ENCODE peak calls at places on chromosomes 2 and 18, in nine cellular contexts. S is tibial nerve; Q is transverse colon; R is naive thymus-derived CD4-positive, alpha-beta T cell; U is lung; C is Caco-2; O is lower lobe of right lung; Y is tibial artery; N is breast epithelium. A is an unnamed sample.

GRCh38 chr18:3748081-3748480 is 298.1 kb downstream of the TGIF1 start:
- DNase-seq in U (no peak), C (no peak), Y (no peak), R (no peak), Q (no peak), N (no peak), S (no peak), O (no peak), A (no peak)

GRCh38 chr2:23522726-23523410 is 137.9 kb downstream of the KLHL29 start:
- DNase-seq in U (no peak), C (no peak), N (no peak), O (no peak), Y (no peak), Q (no peak), S (no peak), R (no peak), A (no peak)

GRCh38 chr2:63053235-63053888 is 2.7 kb downstream of the OTX1 start:
- DNase-seq in O (no peak), C (no peak), U (no peak), S (no peak), R (no peak), Y (no peak), N (no peak), Q (no peak), A (no peak)

GRCh38 chr2:203659650-203660049 is 46.8 kb upstream of the CD28 start:
- DNase-seq in R (no peak), Y (peak; percentile 62), C (no peak), S (peak; percentile 53), U (no peak), Q (peak; percentile 33), O (no peak), N (no peak), A (peak; percentile 19)

GRCh38 chr2:144213797-144214196 is 306.1 kb downstream of the ZEB2 start:
- DNase-seq in Q (no peak), O (no peak), R (no peak), U (no peak), N (no peak), S (no peak), C (no peak), Y (no peak), A (no peak)

GRCh38 chr2:164114937-164115336 is 379.1 kb upstream of the FIGN start:
- DNase-seq in Q (no peak), O (no peak), S (no peak), U (no peak), Y (no peak), C (no peak), R (no peak), N (peak; percentile 33), A (no peak)

GRCh38 chr2:12701786-12702660 is 14.7 kb upstream of the TRIB2 start:
- DNase-seq in R (no peak), Q (no peak), C (no peak), O (no peak), N (no peak), U (peak; percentile 21), S (no peak), Y (no peak), A (no peak)

GRCh38 chr18:55316615-55317184 is 271.3 kb downstream of the TCF4 start:
- DNase-seq in Q (no peak), U (no peak), Y (no peak), N (no peak), S (no peak), O (no peak), C (no peak), R (no peak), A (no peak)

GRCh38 chr2:240689975-240690374 is 1.7 kb upstream of the AQP12A start:
- DNase-seq in Y (no peak), N (no peak), C (no peak), U (peak; percentile 14), R (no peak), O (no peak), S (no peak), Q (no peak), A (no peak)

GRCh38 chr2:81234711-81235110 is 930.2 kb upstream of the LRRTM1 start:
- DNase-seq in R (no peak), N (no peak), C (no peak), Q (no peak), S (no peak), O (no peak), Y (no peak), U (no peak), A (no peak)

GRCh38 chr18:62827397-62827796 is 112.1 kb downstream of the PHLPP1 start:
- DNase-seq in N (no peak), U (no peak), O (no peak), S (no peak), Q (no peak), C (no peak), R (no peak), Y (no peak), A (no peak)

GRCh38 chr2:133841905-133842304 is 273.6 kb upstream of the NCKAP5 start:
- DNase-seq in Y (no peak), O (no peak), N (no peak), S (peak; percentile 41), R (no peak), C (no peak), Q (no peak), U (no peak), A (no peak)

GRCh38 chr2:7748717-7749415 is 831.7 kb downstream of the RNF144A start:
- DNase-seq in C (no peak), Y (no peak), N (peak; percentile 83), U (no peak), S (no peak), O (no peak), R (no peak), Q (no peak), A (no peak)

GRCh38 chr2:66334237-66335054 is 100.5 kb upstream of the MEIS1 start:
- DNase-seq in N (no peak), O (no peak), Y (no peak), Q (no peak), C (no peak), R (no peak), U (no peak), S (no peak), A (no peak)

GRCh38 chr2:79640001-79640400 is 127.2 kb downstream of the CTNNA2 start:
- DNase-seq in Y (no peak), O (no peak), C (no peak), S (no peak), U (no peak), N (no peak), Q (no peak), R (no peak), A (no peak)

GRCh38 chr2:237766334-237766733 is 32.2 kb upstream of the RBM44 start:
- DNase-seq in C (no peak), Q (no peak), R (no peak), O (no peak), Y (no peak), N (no peak), U (no peak), S (no peak), A (no peak)

GRCh38 chr2:239049421-239050251 is 201.8 kb downstream of the TWIST2 start:
- DNase-seq in O (no peak), Q (no peak), Y (no peak), N (no peak), S (no peak), C (no peak), R (no peak), U (no peak), A (no peak)

GRCh38 chr2:239047420-239047819 is 199.5 kb downstream of the TWIST2 start:
- DNase-seq in S (no peak), Y (no peak), U (no peak), Q (no peak), R (no peak), C (no peak), N (no peak), O (no peak), A (no peak)

GRCh38 chr2:239047861-239048260 is 200.0 kb downstream of the TWIST2 start:
- DNase-seq in R (no peak), S (no peak), C (no peak), U (no peak), Y (no peak), O (no peak), Q (no peak), N (no peak), A (no peak)

GRCh38 chr2:239050252-239050649 is 202.4 kb downstream of the TWIST2 start:
- DNase-seq in Q (no peak), O (no peak), N (no peak), R (no peak), S (no peak), Y (no peak), U (no peak), C (no peak), A (no peak)

GRCh38 chr2:239048771-239049170 is 200.9 kb downstream of the TWIST2 start:
- DNase-seq in S (no peak), R (no peak), O (no peak), Q (no peak), Y (no peak), C (no peak), U (no peak), N (no peak), A (no peak)
- H3K36me3 ChIP-seq in S (peaks cover 5% of the 10 kb centered on the region), R (peaks cover 28% of the 10 kb centered on the region), O (peaks cover 32% of the 10 kb centered on the region), Q (no peaks in the 10 kb centered on the region), Y (peaks cover 37% of the 10 kb centered on the region), C (no peaks in the 10 kb centered on the region), U (peaks cover 25% of the 10 kb centered on the region), N (peaks cover 9% of the 10 kb centered on the region), A (peaks cover 39% of the 10 kb centered on the region)

DNA sequence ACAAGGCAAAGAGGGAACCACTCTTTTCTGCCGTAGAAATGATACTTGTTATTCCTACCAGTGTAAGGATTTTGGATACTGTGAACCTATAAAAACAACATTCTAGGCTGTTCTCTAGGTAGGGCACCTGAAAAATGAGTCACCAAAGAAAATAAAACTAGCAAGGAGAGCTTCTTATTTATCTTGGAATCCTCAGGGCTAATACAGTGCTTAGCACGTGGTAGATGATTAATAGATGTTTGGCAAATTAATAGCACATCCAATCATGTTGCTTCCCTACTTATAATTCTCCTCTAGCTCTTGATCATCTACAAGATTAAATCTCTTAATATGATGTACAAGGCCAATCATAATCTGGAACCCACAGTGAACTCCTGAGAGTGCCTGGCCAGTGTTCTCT is 73.1 kb downstream of the AAK1 start:
- DNase-seq in S (no peak), R (no peak), C (no peak), Q (no peak), Y (no peak), O (no peak), N (no peak), U (no peak), A (no peak)
- H3K4me1 ChIP-seq in S (no peaks in the 10 kb centered on the region), R (peaks cover 38% of the 10 kb centered on the region), C (peaks cover 29% of the 10 kb centered on the region), Q (no peaks in the 10 kb centered on the region), Y (no peaks in the 10 kb centered on the region), O (peaks cover 44% of the 10 kb centered on the region), N (no peaks in the 10 kb centered on the region), U (peaks cover 35% of the 10 kb centered on the region), A (peaks cover 42% of the 10 kb centered on the region)

DNA sequence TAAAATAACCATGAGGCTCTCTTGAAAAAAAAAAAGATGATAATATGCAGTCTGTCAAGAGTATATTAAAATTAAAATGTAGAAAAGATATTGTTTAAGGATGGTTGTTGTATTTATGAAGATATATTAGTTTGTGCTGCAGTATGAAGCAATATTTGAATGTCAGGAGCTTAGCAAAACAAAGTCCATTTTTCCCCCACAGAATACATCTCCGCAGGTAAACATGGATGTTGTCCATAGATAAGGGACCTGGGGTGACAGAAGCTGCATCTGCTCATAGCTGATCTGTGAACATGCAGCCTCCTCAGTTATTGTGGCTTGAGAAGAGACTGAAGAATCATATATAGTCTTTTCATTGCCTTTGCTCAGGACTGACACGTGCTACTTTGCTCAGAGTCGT is 366.1 kb upstream of the MMADHC start:
- DNase-seq in S (no peak), U (no peak), N (no peak), Q (no peak), Y (no peak), O (no peak), R (no peak), C (no peak), A (no peak)
- H3K9me3 ChIP-seq in S (no peaks in the 10 kb centered on the region), U (peaks cover 2% of the 10 kb centered on the region), N (no peaks in the 10 kb centered on the region), Q (no peaks in the 10 kb centered on the region), Y (no peaks in the 10 kb centered on the region), O (no peaks in the 10 kb centered on the region), R (no peaks in the 10 kb centered on the region), C (no peaks in the 10 kb centered on the region), A (no peaks in the 10 kb centered on the region)

GRCh38 chr2:73423913-73424312 is 38.3 kb downstream of the ALMS1 start:
- DNase-seq in N (no peak), S (no peak), U (no peak), O (no peak), R (no peak), Y (no peak), Q (no peak), C (no peak), A (no peak)
- H3K36me3 ChIP-seq in N (no peaks in the 10 kb centered on the region), S (no peaks in the 10 kb centered on the region), U (peaks cover 2% of the 10 kb centered on the region), O (peaks cover 25% of the 10 kb centered on the region), R (peaks cover 25% of the 10 kb centered on the region), Y (peaks cover 25% of the 10 kb centered on the region), Q (no peaks in the 10 kb centered on the region), C (no peaks in the 10 kb centered on the region), A (no peaks in the 10 kb centered on the region)

A was measured in gastrocnemius medialis.